ENCODE peak calls at places on chromosomes 5 and 9, in nine cellular contexts. D is lower leg skin, W is fibroblast of the aortic adventitia, G is AG04449, T is heart right ventricle, V is astrocyte of the spinal cord, C is OCI-LY7, Z is left lung, I is hepatocyte. M is an unnamed sample.

GRCh38 chr9:38226491-38226951 is 157.5 kb upstream of the SHB start:
- DNase-seq in D (no peak), W (no peak), G (no peak), T (no peak), V (no peak), C (no peak), Z (no peak), I (no peak), M (no peak)

GRCh38 chr9:70085241-70085640 is 41.6 kb downstream of the MAMDC2 start:
- DNase-seq in D (no peak), W (peak; percentile 65), G (no peak), T (no peak), V (peak; percentile 53), C (no peak), Z (no peak), I (peak; percentile 45), M (peak; percentile 40)

GRCh38 chr9:14272924-14273528 is 40.9 kb downstream of the NFIB start:
- DNase-seq in D (no peak), W (no peak), G (no peak), T (no peak), V (peak; percentile 11), C (no peak), Z (no peak), I (no peak), M (no peak)

GRCh38 chr5:130836729-130837660 is 328.1 kb downstream of the HINT1 start:
- DNase-seq in D (no peak), W (no peak), G (no peak), T (no peak), V (peak; percentile 35), C (no peak), Z (no peak), I (no peak), M (no peak)

GRCh38 chr9:26243722-26244121 is 565.5 kb upstream of the TUSC1 start:
- DNase-seq in D (no peak), W (peak; percentile 27), G (no peak), T (no peak), V (peak; percentile 50), C (no peak), Z (no peak), I (no peak), M (no peak)

GRCh38 chr9:121218357-121219027 is 16.8 kb upstream of the RAB14 start:
- DNase-seq in D (no peak), W (no peak), G (no peak), T (no peak), V (no peak), C (no peak), Z (no peak), I (no peak), M (no peak)

GRCh38 chr5:122500245-122501086 is 188.4 kb downstream of the SNCAIP start:
- DNase-seq in D (no peak), W (peak; percentile 74), G (no peak), T (peak; percentile 40), V (peak; percentile 60), C (peak; percentile 3), Z (no peak), I (peak; percentile 80), M (no peak)

GRCh38 chr9:23850242-23851023 is 24.4 kb upstream of the ELAVL2 start:
- DNase-seq in D (no peak), W (no peak), G (no peak), T (no peak), V (peak; percentile 46), C (no peak), Z (no peak), I (peak; percentile 33), M (no peak)

GRCh38 chr5:151357792-151358191 is 10.4 kb upstream of the SLC36A2 start:
- DNase-seq in D (no peak), W (no peak), G (no peak), T (no peak), V (no peak), C (no peak), Z (no peak), I (no peak), M (no peak)

GRCh38 chr5:59099270-59099994 is 516.6 kb downstream of the RAB3C start:
- DNase-seq in D (no peak), W (peak; percentile 61), G (peak; percentile 63), T (no peak), V (peak; percentile 89), C (no peak), Z (no peak), I (peak; percentile 43), M (no peak)

GRCh38 chr5:71013575-71013974 is 11.6 kb downstream of the NAIP start:
- DNase-seq in D (no peak), W (no peak), G (no peak), T (no peak), V (no peak), C (peak; percentile 4), Z (no peak), I (no peak), M (no peak)

GRCh38 chr5:126965061-126965475 is 65.3 kb downstream of the MARCHF3 start:
- DNase-seq in D (no peak), W (peak; percentile 97), G (peak; percentile 84), T (no peak), V (peak; percentile 79), C (no peak), Z (no peak), I (no peak), M (no peak)

GRCh38 chr5:63500242-63500641 is 462.0 kb downstream of the HTR1A start:
- DNase-seq in D (no peak), W (no peak), G (no peak), T (no peak), V (no peak), C (peak; percentile 2), Z (no peak), I (no peak), M (no peak)

GRCh38 chr5:14767942-14768837 is 103.4 kb downstream of the ANKH start:
- DNase-seq in D (no peak), W (no peak), G (no peak), T (no peak), V (no peak), C (no peak), Z (no peak), I (peak; percentile 14), M (no peak)
- TF ChIP-seq CTCF in D (no peak), W (no peak), G (no peak), T (no peak), V (no peak), C (no peak), Z (no peak), I (no peak), M (no peak)

DNA sequence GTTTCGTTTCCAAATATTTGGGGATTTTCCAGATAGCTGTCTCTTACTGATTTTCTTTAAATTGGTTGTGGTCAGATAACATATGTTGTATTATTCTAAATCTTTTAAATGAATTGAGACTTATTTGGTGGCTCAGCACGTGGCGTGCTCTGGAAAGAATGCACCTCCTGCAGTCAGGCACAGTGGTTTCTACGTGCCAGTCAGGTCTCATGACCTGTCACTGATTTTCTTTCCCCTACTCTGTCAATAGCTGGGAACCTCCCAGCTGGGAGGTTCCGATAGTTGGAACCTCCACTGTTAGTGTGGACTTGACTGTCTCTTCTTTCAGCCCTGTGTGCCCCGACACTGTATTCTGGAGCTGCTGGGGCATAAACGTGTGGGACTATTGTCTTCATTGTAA is 27.6 kb downstream of the TRIP13 start:
- DNase-seq in D (no peak), W (no peak), G (no peak), T (no peak), V (no peak), C (no peak), Z (no peak), I (no peak), M (no peak)
- TF ChIP-seq CTCF in D (no peak), W (no peak), G (no peak), T (no peak), V (no peak), C (no peak), Z (no peak), I (no peak), M (no peak)

DNA sequence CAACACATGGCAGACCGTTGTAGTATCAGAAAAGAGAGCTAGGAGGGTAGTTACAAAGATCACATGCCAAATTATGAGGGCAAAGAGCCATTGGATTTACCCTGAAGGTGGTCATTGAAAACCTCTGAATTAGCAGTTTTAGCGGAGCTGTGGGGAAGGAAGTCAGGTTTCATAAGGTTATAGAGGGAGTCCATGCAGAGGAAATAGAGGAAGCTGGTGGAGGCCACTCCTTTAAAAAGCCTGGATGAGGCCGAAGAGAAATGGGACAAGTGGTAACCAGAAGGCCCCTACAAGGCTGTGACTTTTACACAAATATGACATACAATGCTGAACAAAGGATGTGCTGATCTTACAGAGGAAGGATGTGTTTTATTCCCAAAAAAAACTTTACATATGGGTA is 13.2 kb downstream of the DOCK8 start:
- DNase-seq in D (no peak), W (no peak), G (no peak), T (no peak), V (no peak), C (no peak), Z (no peak), I (no peak), M (no peak)
- TF ChIP-seq CTCF in D (no peak), W (no peak), G (no peak), T (no peak), V (no peak), C (no peak), Z (no peak), I (no peak), M (no peak)

GRCh38 chr5:134913254-134913653 is 8.3 kb downstream of the PCBD2 start:
- DNase-seq in D (no peak), W (no peak), G (no peak), T (no peak), V (no peak), C (no peak), Z (no peak), I (no peak), M (no peak)

GRCh38 chr5:134911285-134912215 is 6.6 kb downstream of the PCBD2 start:
- DNase-seq in D (no peak), W (no peak), G (no peak), T (no peak), V (no peak), C (no peak), Z (no peak), I (no peak), M (no peak)

GRCh38 chr5:134913795-134914194 is 8.9 kb downstream of the PCBD2 start:
- DNase-seq in D (no peak), W (no peak), G (no peak), T (no peak), V (no peak), C (no peak), Z (no peak), I (no peak), M (no peak)

GRCh38 chr5:134920848-134921575 is 16.1 kb downstream of the PCBD2 start:
- DNase-seq in D (no peak), W (no peak), G (no peak), T (no peak), V (no peak), C (no peak), Z (no peak), I (no peak), M (no peak)

DNA sequence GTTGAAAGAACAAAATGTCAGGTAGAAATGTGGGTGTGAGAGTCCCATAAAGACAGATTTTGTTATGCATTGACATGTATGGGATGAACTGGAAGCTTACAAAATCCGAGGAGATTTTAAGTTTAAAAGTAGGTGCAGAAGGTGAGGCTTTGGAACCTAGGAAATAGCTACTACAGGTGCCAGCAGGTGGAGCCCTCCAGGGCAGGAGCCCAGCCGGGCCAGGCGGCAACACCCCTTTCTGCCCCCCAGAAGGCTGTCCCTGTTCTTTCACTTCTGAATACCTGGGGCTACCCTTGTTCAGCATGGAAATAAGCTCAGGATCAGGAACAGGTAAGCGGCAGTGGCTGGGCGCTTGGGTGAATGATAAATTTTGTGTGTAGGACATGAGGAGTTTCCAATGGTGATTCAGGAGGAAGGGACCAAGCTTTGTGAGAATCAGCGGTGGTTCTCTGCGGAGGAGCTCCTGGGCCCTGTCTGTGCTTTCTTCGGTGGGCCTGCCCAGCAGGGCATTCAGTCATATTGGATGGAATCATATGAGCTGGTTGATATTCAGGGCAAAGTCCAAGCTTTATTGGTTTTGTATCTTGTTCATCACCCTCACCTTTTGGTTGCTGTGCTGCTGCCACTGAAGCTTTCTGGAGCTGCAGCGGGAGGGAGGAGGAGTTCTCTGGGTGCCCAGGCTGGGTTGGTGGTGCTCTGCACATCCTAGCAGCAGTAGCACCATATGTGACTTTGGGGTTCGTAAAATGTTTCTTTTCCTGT is 12.3 kb downstream of the PCBD2 start:
- DNase-seq in D (no peak), W (no peak), G (no peak), T (no peak), V (no peak), C (peak; percentile 44), Z (no peak), I (peak; percentile 18), M (no peak)
- TF ChIP-seq CTCF in D (no peak), W (peak; percentile 26), G (no peak), T (peak; percentile 18), V (peak; percentile 21), C (peak; percentile 87), Z (no peak), I (peak; percentile 44), M (no peak)

M was measured in mesothelial cell of epicardium.